ENCODE peak calls at places on chromosomes 1 and 21, in seven cellular contexts. D is fibroblast of pulmonary artery, H is cardiac fibroblast, A is kidney epithelial cell, K is body of pancreas, Q is breast epithelium, U is bronchial epithelial cell. L is an unnamed sample.
A peak's percentile ranks its signal among the peaks of the same experiment; 100 is the strongest.

GRCh38 chr1:145953861-145954260 is 4.0 kb downstream of the LIX1L start:
- DNase-seq in U (no peak), A (no peak), Q (no peak), D (no peak), H (no peak), K (no peak), L (no peak)

GRCh38 chr1:36609241-36610027 is 126.7 kb upstream of the CSF3R start:
- DNase-seq in Q (peak; percentile 18), U (peak; percentile 37), A (no peak), D (peak; percentile 47), K (peak; percentile 60), H (peak; percentile 56), L (peak; percentile 33)

GRCh38 chr21:43938751-43939442 is 73.2 kb upstream of the TRAPPC10 start:
- DNase-seq in Q (peak; percentile 62), A (no peak), K (peak; percentile 85), U (peak; percentile 29), D (peak; percentile 70), H (peak; percentile 72), L (peak; percentile 83)

GRCh38 chr1:63330331-63330916 is 8.1 kb downstream of the FOXD3 start:
- DNase-seq in K (no peak), A (no peak), U (no peak), D (no peak), Q (no peak), H (no peak), L (no peak)

GRCh38 chr1:203189951-203190352 is 3.4 kb upstream of the CHI3L1 start:
- DNase-seq in A (no peak), Q (peak; percentile 77), D (no peak), H (no peak), K (no peak), U (no peak), L (peak; percentile 41)

GRCh38 chr1:36248250-36248894 is 24.1 kb downstream of the THRAP3 start:
- DNase-seq in D (peak; percentile 94), H (peak; percentile 98), A (no peak), U (peak; percentile 85), K (peak; percentile 83), Q (peak; percentile 62), L (peak; percentile 95)

GRCh38 chr1:31467005-31467674 is 54.1 kb downstream of the SERINC2 start:
- DNase-seq in Q (no peak), K (no peak), D (no peak), A (no peak), H (peak; percentile 16), U (peak; percentile 67), L (no peak)

GRCh38 chr21:42846221-42846620 is 33.1 kb downstream of the WDR4 start:
- DNase-seq in Q (no peak), D (no peak), H (no peak), K (no peak), A (no peak), U (no peak), L (no peak)

GRCh38 chr1:183289104-183289503 is 103.0 kb downstream of the LAMC2 start:
- DNase-seq in Q (no peak), A (no peak), U (no peak), H (no peak), K (no peak), D (no peak), L (no peak)

GRCh38 chr21:44878053-44878982 is 4.8 kb upstream of the PTTG1IP start:
- DNase-seq in U (peak; percentile 75), A (no peak), Q (no peak), D (no peak), K (peak; percentile 53), H (peak; percentile 53), L (no peak)

GRCh38 chr1:46612937-46613660 is 3.5 kb downstream of the MOB3C start:
- DNase-seq in H (no peak), U (no peak), K (peak; percentile 85), A (no peak), Q (no peak), D (no peak), L (no peak)

GRCh38 chr1:143699731-143700130 is 272.1 kb downstream of the FAM72C start:
- DNase-seq in H (no peak), U (no peak), Q (no peak), D (no peak), A (no peak), K (no peak), L (no peak)

GRCh38 chr1:6918908-6919511 is 133.8 kb downstream of the CAMTA1 start:
- DNase-seq in U (peak; percentile 33), K (no peak), Q (no peak), A (no peak), H (no peak), D (no peak), L (no peak)

GRCh38 chr1:178146456-178146855 is 52.6 kb downstream of the RASAL2 start:
- DNase-seq in U (no peak), K (no peak), H (peak; percentile 45), Q (no peak), A (no peak), D (no peak), L (no peak)

GRCh38 chr1:41340655-41341364 is 20.4 kb upstream of the FOXO6 start:
- DNase-seq in Q (no peak), D (no peak), U (no peak), A (no peak), K (no peak), H (no peak), L (no peak)

GRCh38 chr21:44199448-44199847 is 41.3 kb downstream of the ICOSLG start:
- DNase-seq in H (no peak), A (no peak), Q (no peak), D (no peak), U (no peak), K (no peak), L (no peak)

GRCh38 chr1:70675737-70676156 is 264.7 kb downstream of the CTH start:
- DNase-seq in A (no peak), U (no peak), Q (no peak), D (no peak), K (no peak), H (no peak), L (no peak)

GRCh38 chr1:23743287-23744052 is at the start of gene ELOA:
- DNase-seq in Q (peak; percentile 31), A (no peak), H (peak; percentile 51), K (peak; percentile 69), U (peak; percentile 27), D (peak; percentile 58), L (peak; percentile 62)

GRCh38 chr21:37460196-37460595 is 93.6 kb downstream of the DYRK1A start:
- DNase-seq in H (no peak), Q (no peak), D (no peak), A (no peak), K (no peak), U (no peak), L (no peak)

GRCh38 chr1:193086342-193086741 is 18.9 kb downstream of the GLRX2 start:
- DNase-seq in D (no peak), K (no peak), Q (no peak), A (no peak), H (no peak), U (no peak), L (no peak)

GRCh38 chr1:185352067-185352466 is 35.0 kb upstream of the IVNS1ABP start:
- DNase-seq in K (no peak), Q (no peak), U (peak; percentile 63), H (peak; percentile 56), A (no peak), D (peak; percentile 52), L (no peak)

DNA sequence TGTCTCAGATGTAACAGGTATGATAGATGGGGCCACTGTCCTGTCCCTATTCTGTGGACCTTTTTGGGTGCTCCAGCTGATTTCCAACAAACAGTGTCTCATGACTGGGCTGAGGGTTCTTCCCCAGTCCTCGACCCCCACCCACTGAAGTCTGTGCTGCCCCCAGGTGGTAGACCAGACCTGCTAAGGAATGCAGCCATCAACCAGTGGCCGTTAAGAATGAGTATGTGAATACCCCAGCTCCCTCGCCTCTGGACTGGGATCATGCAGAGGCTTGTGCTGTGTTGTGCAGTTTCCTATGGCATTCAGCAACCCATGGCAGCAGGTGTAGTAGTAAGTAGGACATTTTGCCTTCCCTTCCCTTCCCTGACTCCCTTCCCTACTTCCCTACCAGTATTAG is 183.1 kb upstream of the KAZN start:
- DNase-seq in H (no peak), Q (no peak), U (no peak), K (no peak), D (no peak), A (no peak), L (no peak)
- TF ChIP-seq CTCF in H (no peak), Q (no peak), U (no peak), K (no peak), D (no peak), A (peak; percentile 20), L (no peak)

GRCh38 chr1:44270666-44271628 is 57.7 kb downstream of the DMAP1 start:
- DNase-seq in D (no peak), U (no peak), Q (no peak), K (no peak), A (no peak), H (no peak), L (no peak)

GRCh38 chr1:44276901-44277300 is 63.6 kb downstream of the DMAP1 start:
- DNase-seq in Q (no peak), D (no peak), U (peak; percentile 40), K (no peak), H (peak; percentile 20), A (no peak), L (no peak)

GRCh38 chr1:44271646-44272045 is 58.4 kb downstream of the DMAP1 start:
- DNase-seq in D (no peak), Q (no peak), U (no peak), A (no peak), H (no peak), K (no peak), L (no peak)

GRCh38 chr1:44273560-44274292 is 60.5 kb downstream of the DMAP1 start:
- DNase-seq in H (no peak), Q (no peak), U (no peak), A (no peak), K (no peak), D (no peak), L (no peak)

DNA sequence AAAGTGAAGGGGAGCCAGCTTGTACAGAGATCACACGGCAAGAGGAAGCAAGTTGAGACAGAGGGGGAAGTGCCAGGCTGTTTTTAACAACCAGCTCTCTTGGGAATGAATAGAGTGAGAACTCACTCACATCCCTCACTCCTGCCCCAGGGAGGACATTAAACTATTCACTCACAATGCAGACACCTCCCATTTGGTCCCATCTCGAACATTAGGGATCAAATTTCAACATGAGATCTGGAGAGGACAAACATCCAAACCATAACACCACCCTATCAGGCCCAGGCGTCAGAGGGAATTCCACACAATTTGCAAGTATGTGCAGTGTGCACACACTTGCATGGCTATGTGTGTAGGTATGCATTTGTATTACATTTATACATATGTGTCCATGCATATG is 62.7 kb downstream of the DMAP1 start:
- DNase-seq in A (no peak), K (no peak), D (peak; percentile 28), U (no peak), Q (no peak), H (peak; percentile 34), L (peak; percentile 54)
- H3K4me3 ChIP-seq in A (no peak overlapping the region), K (no peak overlapping the region), D (no peak overlapping the region), U (no peak overlapping the region), Q (no peak overlapping the region), H (no peak overlapping the region), L (no peak overlapping the region)

DNA sequence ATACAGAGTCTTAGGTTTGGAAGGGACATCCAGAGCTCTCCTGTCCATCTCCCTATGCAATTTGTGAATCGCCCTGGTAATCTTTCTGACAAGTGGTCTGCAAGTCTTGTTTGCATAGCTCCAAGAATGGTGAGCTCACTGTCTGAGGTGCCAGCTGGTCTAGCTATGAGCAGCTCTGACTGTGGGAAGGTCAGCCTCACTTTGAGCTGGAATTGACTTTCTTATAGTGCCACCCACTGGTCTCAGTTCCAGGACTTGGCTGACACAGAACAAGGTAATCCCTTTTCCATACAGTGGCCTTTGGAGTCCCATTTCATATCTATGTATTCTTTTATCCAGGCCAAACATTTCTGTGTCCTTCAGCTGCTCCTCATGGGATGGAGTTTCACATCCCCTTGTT is 95.6 kb upstream of the C8B start:
- DNase-seq in A (no peak), Q (no peak), K (peak; percentile 5), D (peak; percentile 5), U (peak; percentile 44), H (peak; percentile 21), L (no peak)
- TF ChIP-seq CTCF in A (no peak), Q (no peak), K (no peak), D (no peak), U (peak; percentile 24), H (no peak), L (no peak)

GRCh38 chr1:53127546-53127945 is 14.9 kb downstream of the SLC1A7 start:
- DNase-seq in Q (no peak), U (no peak), A (no peak), D (no peak), K (no peak), H (no peak), L (no peak)
- H3K4me3 ChIP-seq in Q (no peak overlapping the region), U (no peak overlapping the region), A (no peak overlapping the region), D (no peak overlapping the region), K (no peak overlapping the region), H (no peak overlapping the region), L (no peak overlapping the region)